ENCODE peak calls at places on chromosomes 3 and 15, in five cellular contexts. D is HepG2, H is K562, W is HCT116, S is H1. U is an unnamed sample.

GRCh38 chr3:52277071-52277964 is 1.1 kb downstream of the WDR82 start:
- DNase-seq in D (peak; percentile 55), H (peak; percentile 48), W (no peak), S (peak; percentile 61), U (no peak)

GRCh38 chr3:62718515-62719320 is 156.5 kb downstream of the CADPS start:
- DNase-seq in D (no peak), H (no peak), W (no peak), S (no peak), U (no peak)

GRCh38 chr3:183158552-183159006 is 4.0 kb downstream of the LAMP3 start:
- DNase-seq in D (no peak), H (peak; percentile 61), W (no peak), S (no peak), U (peak; percentile 97)

GRCh38 chr15:60396964-60397771 is 618 bp downstream of the ANXA2 start:
- DNase-seq in D (no peak), H (peak; percentile 85), W (no peak), S (peak; percentile 67), U (peak; percentile 53)

GRCh38 chr3:174089592-174089991 is 692.0 kb downstream of the NLGN1 start:
- DNase-seq in D (no peak), H (no peak), W (no peak), S (no peak), U (no peak)

GRCh38 chr3:51975857-51976549 is 1.1 kb downstream of the ABHD14A start:
- DNase-seq in D (peak; percentile 50), H (peak; percentile 65), W (no peak), S (peak; percentile 80), U (no peak)

GRCh38 chr3:136818191-136818850 is 605 bp upstream of the SLC35G2 start:
- DNase-seq in D (peak; percentile 77), H (peak; percentile 58), W (peak; percentile 67), S (peak; percentile 61), U (no peak)

GRCh38 chr3:155934215-155934614 is 63.8 kb downstream of the GMPS start:
- DNase-seq in D (no peak), H (no peak), W (no peak), S (no peak), U (no peak)

GRCh38 chr15:85763157-85763556 is 31.6 kb downstream of the KLHL25 start:
- DNase-seq in D (no peak), H (no peak), W (no peak), S (no peak), U (no peak)

GRCh38 chr3:31875437-31875836 is 105.6 kb downstream of the OSBPL10 start:
- DNase-seq in D (no peak), H (no peak), W (no peak), S (no peak), U (no peak)

GRCh38 chr3:192819001-192819569 is 91.7 kb upstream of the FGF12 start:
- DNase-seq in D (no peak), H (no peak), W (peak; percentile 59), S (no peak), U (peak; percentile 59)

GRCh38 chr15:47607750-47608149 is 109.6 kb upstream of the SEMA6D start:
- DNase-seq in D (no peak), H (no peak), W (no peak), S (no peak), U (no peak)

GRCh38 chr3:117706037-117706436 is 996.5 kb downstream of the TUSC7 start:
- DNase-seq in D (no peak), H (no peak), W (no peak), S (no peak), U (no peak)

GRCh38 chr15:32104061-32104980 is 74.0 kb downstream of the CHRNA7 start:
- DNase-seq in D (no peak), H (no peak), W (no peak), S (no peak), U (no peak)

GRCh38 chr15:70509282-70510272 is 253.8 kb downstream of the UACA start:
- DNase-seq in D (no peak), H (no peak), W (no peak), S (no peak), U (no peak)

GRCh38 chr3:114929971-114930732 is 216.9 kb downstream of the ZBTB20 start:
- DNase-seq in D (no peak), H (no peak), W (no peak), S (no peak), U (no peak)

GRCh38 chr15:85581495-85581894 is 201.1 kb downstream of the AKAP13 start:
- DNase-seq in D (no peak), H (no peak), W (no peak), S (no peak), U (no peak)

GRCh38 chr3:55804170-55805095 is 317.3 kb upstream of the WNT5A start:
- DNase-seq in D (no peak), H (no peak), W (no peak), S (no peak), U (no peak)
- TF ChIP-seq ZNF274 in D (no peak), H (no peak), W (no peak), S (no peak), U (no peak)

DNA sequence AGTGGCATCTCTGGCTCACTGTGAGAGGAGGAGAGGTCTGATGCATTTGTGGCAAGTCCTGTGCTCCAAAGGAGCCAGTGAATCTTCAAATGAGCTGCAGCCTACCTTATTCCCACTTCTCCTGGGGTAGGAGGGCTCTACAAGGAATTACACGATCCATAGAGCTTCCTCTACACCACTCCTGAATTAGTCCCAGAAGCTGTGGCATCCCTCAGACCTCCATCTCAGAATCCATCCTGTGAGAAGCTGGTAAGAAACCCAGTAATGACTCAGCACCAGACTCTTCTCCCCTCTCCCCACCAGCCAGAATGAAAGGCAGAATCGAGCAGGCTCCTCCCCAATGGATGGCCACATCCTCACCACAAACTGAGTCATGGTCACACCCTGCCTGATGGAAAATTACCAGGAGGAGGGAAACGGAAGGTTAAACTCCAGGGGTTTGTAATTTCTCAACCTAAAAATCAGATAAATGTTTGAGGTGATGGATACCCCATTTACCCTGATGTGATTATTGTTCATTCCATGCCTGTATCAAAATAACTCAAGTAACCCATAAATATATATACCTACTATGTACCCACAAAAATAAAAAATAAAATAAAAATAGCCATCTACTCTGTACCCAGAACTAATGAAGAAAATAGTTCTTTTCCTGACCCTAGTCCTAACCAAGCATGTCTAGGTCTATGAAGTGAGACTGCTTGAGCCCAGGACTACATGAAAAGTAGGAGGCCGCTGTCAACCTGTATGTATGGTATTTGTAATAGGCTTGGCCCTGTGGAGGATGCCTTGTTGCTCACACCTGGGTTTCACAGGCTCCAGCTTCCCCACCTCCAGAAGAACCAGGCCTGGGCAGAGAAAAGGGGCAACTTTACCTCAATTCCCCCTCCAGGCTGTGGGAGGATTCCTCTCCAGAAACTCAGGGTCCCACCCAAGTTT is 6.6 kb upstream of the PKM start:
- DNase-seq in D (peak; percentile 85), H (peak; percentile 92), W (peak; percentile 92), S (no peak), U (peak; percentile 51)
- H3K9ac ChIP-seq in D (peak overlapping the region; percentile 50), H (peak overlapping the region; percentile 91), W (peak overlapping the region; percentile 63), S (peak overlapping the region; percentile 42), U (peak overlapping the region; percentile 30)

DNA sequence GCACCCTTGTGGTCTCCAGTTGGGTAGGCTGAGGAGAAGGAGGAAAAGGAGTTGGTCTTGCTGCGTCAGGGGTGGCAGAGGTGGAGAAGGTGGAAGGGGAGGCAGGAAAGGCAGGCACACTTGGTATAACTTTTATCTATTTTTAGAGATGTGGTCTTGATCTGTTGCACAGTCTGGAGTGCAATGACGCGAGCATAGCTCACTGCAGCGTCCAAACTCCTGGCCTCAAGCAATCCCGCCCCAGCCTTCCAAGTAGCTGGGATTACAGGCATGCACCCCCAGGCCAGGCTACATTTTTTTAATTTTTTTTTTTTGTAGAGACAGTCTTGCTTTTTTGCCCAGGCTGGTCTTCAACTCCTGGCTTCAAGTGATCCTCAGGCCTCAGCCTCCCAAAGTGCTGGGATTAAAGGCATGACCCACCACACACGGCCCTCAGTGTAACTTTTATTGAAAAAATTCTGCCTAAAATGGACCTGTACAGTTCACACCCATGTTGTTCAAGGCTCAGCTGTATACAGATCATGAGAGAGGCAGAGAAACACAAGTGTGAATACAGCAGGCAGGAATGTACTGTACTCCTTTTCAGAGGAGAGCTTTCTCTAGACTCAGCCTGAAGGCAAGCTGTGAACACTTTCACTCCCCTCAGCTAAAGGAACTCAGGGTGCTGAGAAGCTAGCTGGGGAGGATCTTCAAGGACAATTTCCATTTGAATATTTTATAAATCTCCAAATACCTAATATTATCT is 2.1 kb upstream of the RHOV start:
- DNase-seq in D (no peak), H (no peak), W (no peak), S (no peak), U (no peak)
- TF ChIP-seq SP1 in D (no peak), H (no peak), W (no peak), S (no peak), U (no peak)

GRCh38 chr3:162166543-162166942 is 669.9 kb downstream of the OTOL1 start:
- DNase-seq in D (no peak), H (no peak), W (no peak), S (no peak), U (no peak)

GRCh38 chr3:162168715-162169114 is 672.1 kb downstream of the OTOL1 start:
- DNase-seq in D (no peak), H (no peak), W (no peak), S (no peak), U (no peak)

GRCh38 chr3:162171970-162172369 is 675.4 kb downstream of the OTOL1 start:
- DNase-seq in D (no peak), H (no peak), W (no peak), S (no peak), U (no peak)

GRCh38 chr3:162175145-162175544 is 678.5 kb downstream of the OTOL1 start:
- DNase-seq in D (no peak), H (no peak), W (no peak), S (no peak), U (no peak)

DNA sequence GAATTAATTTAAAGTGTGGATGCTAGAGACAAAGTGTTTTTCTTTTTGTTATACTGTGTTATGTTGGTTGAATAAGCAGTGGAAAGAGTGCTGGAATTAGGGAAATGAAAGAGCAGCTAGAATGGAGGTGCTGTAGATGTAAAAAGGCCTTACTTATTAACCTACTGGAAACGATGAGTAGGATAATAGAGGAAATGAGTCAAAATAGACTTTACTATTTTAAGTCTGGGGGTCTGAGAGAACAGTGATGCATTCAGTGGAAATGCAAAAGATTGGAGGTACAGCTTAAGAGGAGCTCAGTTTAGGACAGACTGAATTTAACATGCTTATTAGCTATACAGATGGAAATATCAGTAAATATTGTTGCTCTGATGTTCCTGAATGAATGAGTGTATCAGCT is 674.0 kb downstream of the OTOL1 start:
- DNase-seq in D (no peak), H (no peak), W (no peak), S (no peak), U (no peak)
- TF ChIP-seq ZNF274 in D (no peak), H (no peak), W (no peak), S (no peak), U (no peak)